ENCODE peak calls at places on chromosomes 3 and 15, in four cellular contexts. G is K562, D is A549, S is H1. I is an unnamed sample.
A peak's percentile ranks its signal among the peaks of the same experiment; 100 is the strongest.

GRCh38 chr3:37024820-37025405 is 31.6 kb downstream of the MLH1 start:
- DNase-seq in G (no peak), S (no peak), D (no peak), I (no peak)

GRCh38 chr15:64454282-64454681 is 6.1 kb upstream of the ZNF609 start:
- DNase-seq in D (no peak), S (no peak), G (no peak), I (no peak)

GRCh38 chr15:99154271-99154670 is 49.4 kb downstream of the SYNM start:
- DNase-seq in G (no peak), D (no peak), S (no peak), I (no peak)

GRCh38 chr3:171867976-171868375 is 24.8 kb downstream of the TMEM212 start:
- DNase-seq in S (no peak), D (no peak), G (peak; percentile 35), I (no peak)

GRCh38 chr15:63288778-63289378 is 11.5 kb downstream of the APH1B start:
- DNase-seq in D (peak; percentile 86), S (no peak), G (peak; percentile 37), I (peak; percentile 52)

GRCh38 chr15:101033801-101034200 is 114.6 kb downstream of the LRRK1 start:
- DNase-seq in G (no peak), D (no peak), S (no peak), I (no peak)

GRCh38 chr15:98505611-98506031 is 142.7 kb upstream of the IGF1R start:
- DNase-seq in D (no peak), G (no peak), S (peak; percentile 24), I (no peak)

GRCh38 chr3:159775372-159775961 is 213.2 kb upstream of the IL12A start:
- DNase-seq in D (no peak), S (peak; percentile 71), G (no peak), I (no peak)

GRCh38 chr3:111538111-111538510 is 3.9 kb upstream of the CD96 start:
- DNase-seq in G (no peak), D (no peak), S (no peak), I (no peak)

GRCh38 chr3:178558637-178559036 is 22.4 kb downstream of the KCNMB2 start:
- DNase-seq in G (no peak), S (no peak), D (no peak), I (no peak)

GRCh38 chr3:58231666-58232065 is 5.9 kb upstream of the ABHD6 start:
- DNase-seq in G (no peak), D (no peak), S (no peak), I (no peak)

GRCh38 chr15:64800476-64800875 is 25.0 kb downstream of the PIF1 start:
- DNase-seq in S (no peak), G (no peak), D (no peak), I (no peak)

GRCh38 chr15:89211678-89212170 is 9.7 kb downstream of the RLBP1 start:
- DNase-seq in S (no peak), G (no peak), D (no peak), I (no peak)

GRCh38 chr3:16468114-16469098 is 45.1 kb downstream of the RFTN1 start:
- DNase-seq in D (no peak), G (no peak), S (no peak), I (no peak)

GRCh38 chr15:91949361-91949760 is 95.9 kb downstream of the SLCO3A1 start:
- DNase-seq in G (no peak), D (no peak), S (no peak), I (no peak)

GRCh38 chr15:68408526-68408925 is 23.4 kb downstream of the ITGA11 start:
- DNase-seq in D (no peak), S (peak; percentile 26), G (no peak), I (no peak)

GRCh38 chr15:31303434-31304073 is 23.1 kb upstream of the KLF13 start:
- DNase-seq in S (peak; percentile 59), G (peak; percentile 72), D (no peak), I (no peak)

GRCh38 chr3:18657858-18658820 is 233.0 kb upstream of the SATB1 start:
- DNase-seq in S (no peak), D (no peak), G (no peak), I (no peak)

GRCh38 chr3:123039178-123039577 is 11.6 kb upstream of the SEMA5B start:
- DNase-seq in G (no peak), D (no peak), S (no peak), I (no peak)

GRCh38 chr3:17845026-17845425 is 102.6 kb upstream of the TBC1D5 start:
- DNase-seq in G (no peak), D (no peak), S (no peak), I (no peak)

GRCh38 chr3:66609660-66610547 is 109.1 kb upstream of the LRIG1 start:
- DNase-seq in S (peak; percentile 77), D (no peak), G (no peak), I (no peak)

GRCh38 chr3:28247286-28247685 is 5.9 kb downstream of the CMC1 start:
- DNase-seq in D (no peak), S (no peak), G (no peak), I (no peak)

GRCh38 chr3:71580636-71581215 is 2.8 kb downstream of the FOXP1 start:
- DNase-seq in D (no peak), G (no peak), S (no peak), I (no peak)

GRCh38 chr15:36609793-36610192 is 30.4 kb downstream of the CDIN1 start:
- DNase-seq in S (no peak), D (no peak), G (no peak), I (no peak)

DNA sequence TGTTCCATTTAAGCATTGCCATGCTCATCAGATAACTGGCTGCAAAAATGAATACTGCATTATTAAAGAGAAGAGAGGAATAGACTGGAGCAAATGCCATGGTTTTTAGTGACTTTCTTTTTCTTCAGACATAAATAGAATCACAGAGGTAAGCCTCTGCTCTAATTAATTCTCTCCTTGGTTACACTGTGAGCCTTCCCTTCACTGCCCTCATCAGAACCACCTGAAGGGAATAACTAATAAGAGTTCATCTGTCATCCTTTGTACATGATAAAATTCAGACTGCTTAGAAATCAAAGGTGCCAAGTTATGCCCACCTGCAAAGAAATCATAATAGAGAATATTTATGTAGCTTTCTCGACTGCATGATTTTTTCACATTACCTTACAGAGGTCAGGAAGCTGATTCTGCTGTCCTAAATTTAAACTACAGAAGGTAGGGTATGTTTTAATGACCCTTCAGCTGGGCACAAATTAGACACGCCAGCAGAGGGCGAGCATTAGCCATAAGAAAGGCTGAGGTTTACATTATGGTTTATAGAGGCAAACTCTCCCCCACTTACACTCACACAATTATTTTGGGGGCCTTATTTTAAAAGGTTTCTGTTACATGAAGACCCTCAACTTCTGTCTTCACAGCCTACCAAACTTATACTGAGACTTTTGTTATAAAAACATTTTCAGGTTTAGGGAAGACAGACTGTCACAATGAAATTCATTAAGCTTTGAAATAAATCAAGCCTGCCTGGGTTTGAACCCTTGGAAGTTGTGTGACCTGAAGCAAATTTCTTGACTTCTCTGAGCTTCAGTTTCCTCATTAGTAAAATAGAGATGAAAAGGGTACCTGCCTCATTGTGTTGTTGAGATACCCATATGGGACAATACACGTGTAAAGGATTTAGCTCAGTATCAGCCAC is 15.3 kb upstream of the UNC13C start:
- DNase-seq in S (peak; percentile 59), G (no peak), D (no peak), I (peak; percentile 23)
- TF ChIP-seq MAFK in S (no peak), G (no peak), D (no peak), I (no peak)

GRCh38 chr3:135083756-135084155 is 288.7 kb downstream of the EPHB1 start:
- DNase-seq in D (no peak), S (no peak), G (no peak), I (no peak)

GRCh38 chr3:135083179-135083578 is 288.1 kb downstream of the EPHB1 start:
- DNase-seq in S (no peak), D (no peak), G (no peak), I (no peak)

GRCh38 chr3:135084404-135084803 is 289.3 kb downstream of the EPHB1 start:
- DNase-seq in D (no peak), S (no peak), G (no peak), I (no peak)

GRCh38 chr3:135081451-135082434 is 286.7 kb downstream of the EPHB1 start:
- DNase-seq in G (no peak), S (no peak), D (no peak), I (no peak)

GRCh38 chr3:135082706-135083105 is 287.6 kb downstream of the EPHB1 start:
- DNase-seq in S (no peak), G (no peak), D (no peak), I (no peak)
- TF ChIP-seq KDM1A in S (no peak), G (no peak), D (no peak), I (no peak)

DNA sequence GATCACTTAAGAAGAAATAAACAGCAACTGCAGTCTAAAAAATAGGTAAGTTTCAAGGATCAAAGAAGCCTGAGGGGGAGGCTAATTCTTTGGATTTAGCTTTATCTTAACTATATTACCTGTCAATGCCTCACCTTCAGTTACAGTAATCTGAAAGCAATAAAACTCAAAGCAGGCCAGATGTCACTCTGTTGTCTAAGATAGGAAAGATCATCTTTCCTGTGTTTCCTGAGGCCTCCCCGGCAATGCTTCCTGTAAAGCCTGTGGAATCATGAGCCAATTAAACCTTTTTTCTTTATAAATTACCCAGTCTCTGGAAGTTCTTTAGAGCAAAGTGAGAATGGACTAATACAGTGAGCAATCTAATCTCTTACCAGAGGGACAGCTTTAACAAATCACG is 60.1 kb downstream of the NPTN start:
- DNase-seq in G (no peak), D (no peak), S (no peak), I (no peak)
- TF ChIP-seq MAFK in G (no peak), D (no peak), S (no peak), I (no peak)

GRCh38 chr3:64327039-64327804 is 102.0 kb upstream of the PRICKLE2 start:
- DNase-seq in D (no peak), S (no peak), G (peak; percentile 5), I (no peak)

GRCh38 chr3:64331605-64332004 is 106.3 kb upstream of the PRICKLE2 start:
- DNase-seq in S (no peak), G (no peak), D (no peak), I (no peak)

GRCh38 chr3:64329037-64329436 is 103.8 kb upstream of the PRICKLE2 start:
- DNase-seq in S (no peak), G (no peak), D (no peak), I (no peak)

DNA sequence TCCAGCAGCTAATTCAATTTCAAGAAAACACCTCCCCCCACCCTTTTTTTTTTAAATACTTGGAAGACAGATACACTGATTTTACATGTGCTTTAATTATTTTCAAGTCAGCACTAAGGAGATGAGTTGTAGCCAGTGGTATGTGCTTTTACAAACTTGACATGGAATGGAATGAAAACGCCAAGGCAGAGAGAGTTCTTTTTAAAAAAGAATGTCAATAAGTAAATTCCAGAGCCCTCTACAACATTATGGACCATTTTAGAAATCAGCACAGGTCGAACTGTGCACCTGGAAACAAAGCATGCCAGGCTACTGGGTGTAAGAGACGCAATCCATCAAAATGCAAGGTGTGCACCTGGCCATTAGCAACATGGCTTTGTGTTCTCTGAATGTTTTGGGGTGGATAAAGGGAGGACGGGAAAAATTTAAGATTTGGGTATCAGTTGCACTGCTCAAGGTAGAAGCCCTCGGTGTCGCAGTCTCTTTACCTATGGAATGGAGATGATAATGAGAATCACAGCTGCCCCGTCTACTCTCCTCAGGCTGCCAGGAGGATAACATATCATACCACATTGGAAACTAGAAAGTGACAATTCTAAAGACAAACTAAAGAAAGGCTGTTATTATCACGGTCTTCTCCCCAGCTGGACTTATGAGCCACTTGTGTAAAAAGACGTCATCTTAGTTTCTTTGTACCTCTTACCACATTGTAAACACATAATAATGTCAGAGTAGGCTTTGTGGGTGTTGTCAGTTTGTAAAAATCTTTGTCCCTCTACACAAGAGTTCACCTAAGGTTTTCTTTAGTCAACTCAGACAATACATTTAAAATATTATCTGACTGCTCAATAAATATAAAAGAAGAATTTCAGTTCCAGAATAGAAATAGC is 107.4 kb upstream of the PRICKLE2 start:
- DNase-seq in G (no peak), D (no peak), S (no peak), I (no peak)
- TF ChIP-seq KDM1A in G (no peak), D (no peak), S (no peak), I (no peak)

GRCh38 chr3:112638327-112639020 is 2.5 kb downstream of the CCDC80 start:
- DNase-seq in S (no peak), G (no peak), D (no peak), I (no peak)
- TF ChIP-seq MAFK in S (no peak), G (no peak), D (no peak), I (no peak)